ENCODE peak calls at places on chromosomes 13 and 19, in four cellular contexts. R, Y, X and J are unnamed samples.

GRCh38 chr19:43789029-43789428 is 8.3 kb upstream of the KCNN4 start:
- DNase-seq in Y (peak), R (peak), X (no peak), J (no peak)

GRCh38 chr13:45373116-45373606 is 32.2 kb upstream of the TPT1 start:
- DNase-seq in R (no peak), Y (no peak), X (no peak), J (no peak)

GRCh38 chr13:44574466-44574855 is 1.7 kb downstream of the TSC22D1 start:
- DNase-seq in R (peak), X (no peak), Y (no peak), J (no peak)

GRCh38 chr19:47729468-47729798 is 15.9 kb upstream of the NOP53 start:
- DNase-seq in R (peak), X (no peak), Y (peak), J (peak)

GRCh38 chr13:100588350-100589177 is at the start of gene GGACT:
- DNase-seq in Y (peak), R (peak), X (peak), J (peak)

GRCh38 chr13:76512676-76513277 is 373.4 kb downstream of the KCTD12 start:
- DNase-seq in Y (peak), X (no peak), R (peak), J (peak)

GRCh38 chr19:5826531-5827341 is 12.8 kb downstream of the FUT6 start:
- DNase-seq in Y (peak), X (no peak), R (peak), J (peak)

GRCh38 chr13:98275711-98276171 is 98.7 kb upstream of the RNF113B start:
- DNase-seq in R (no peak), X (no peak), Y (peak), J (no peak)

GRCh38 chr13:113357529-113357928 is 6.4 kb downstream of the GRTP1 start:
- DNase-seq in Y (peak), X (no peak), R (peak), J (no peak)

GRCh38 chr13:109394311-109394988 is 391.9 kb downstream of the IRS2 start:
- DNase-seq in Y (peak), X (no peak), R (no peak), J (no peak)

GRCh38 chr19:38564981-38565685 is 52.6 kb downstream of the MAP4K1 start:
- DNase-seq in R (no peak), X (no peak), Y (no peak), J (no peak)

GRCh38 chr19:45137179-45137761 is 23.5 kb downstream of the NKPD1 start:
- DNase-seq in Y (no peak), R (no peak), X (no peak), J (no peak)

GRCh38 chr13:25732146-25732865 is 319.5 kb downstream of the SHISA2 start:
- DNase-seq in R (peak), X (no peak), Y (peak), J (no peak)

GRCh38 chr19:41795031-41795461 is 1.3 kb upstream of the CEACAM3 start:
- DNase-seq in Y (peak), X (no peak), R (peak), J (no peak)

GRCh38 chr13:45040626-45041025 is 51.3 kb downstream of the GPALPP1 start:
- DNase-seq in R (peak), Y (peak), X (no peak), J (peak)

GRCh38 chr13:100533588-100534041 is 55.0 kb downstream of the GGACT start:
- DNase-seq in R (no peak), Y (no peak), X (no peak), J (no peak)

GRCh38 chr19:40232949-40233810 is 6.7 kb upstream of the CCNP start:
- DNase-seq in R (no peak), X (no peak), Y (no peak), J (no peak)

GRCh38 chr13:30125422-30126073 is 181.8 kb downstream of the KATNAL1 start:
- DNase-seq in X (no peak), Y (peak), R (peak), J (peak)

GRCh38 chr19:2540646-2541454 is 64.9 kb downstream of the GADD45B start:
- DNase-seq in X (no peak), Y (peak), R (peak), J (peak)

GRCh38 chr13:45492538-45492937 is 27.8 kb downstream of the COG3 start:
- DNase-seq in Y (peak), R (peak), X (no peak), J (no peak)

GRCh38 chr13:99178636-99179035 is 22.0 kb upstream of the UBAC2 start:
- DNase-seq in Y (no peak), X (no peak), R (no peak), J (no peak)

GRCh38 chr13:36431204-36432105 is 840 bp upstream of the CCNA1 start:
- DNase-seq in Y (no peak), R (no peak), X (no peak), J (peak)

GRCh38 chr13:29883941-29884518 is 33.6 kb upstream of the UBL3 start:
- DNase-seq in X (no peak), Y (peak), R (no peak), J (no peak)

GRCh38 chr19:38055655-38056521 is 148.9 kb downstream of the SIPA1L3 start:
- DNase-seq in Y (no peak), R (no peak), X (no peak), J (no peak)

GRCh38 chr19:33048806-33049676 is 15.6 kb downstream of the RHPN2 start:
- DNase-seq in Y (no peak), X (no peak), R (peak), J (peak)

GRCh38 chr19:20662421-20663105 is 1.2 kb upstream of the ZNF626 start:
- DNase-seq in Y (no peak), R (no peak), X (no peak), J (no peak)

GRCh38 chr13:112447761-112448603 is 71.8 kb downstream of the SPACA7 start:
- DNase-seq in Y (no peak), R (no peak), X (no peak), J (no peak)

GRCh38 chr13:23447927-23448326 is 14.4 kb upstream of the SACS start:
- DNase-seq in X (no peak), Y (peak), R (peak), J (no peak)

GRCh38 chr13:36261011-36261410 is 36.6 kb downstream of the CCDC169 start:
- DNase-seq in R (no peak), X (no peak), Y (no peak), J (no peak)

GRCh38 chr13:20360041-20360491 is 127.9 kb upstream of the GJB6 start:
- DNase-seq in X (no peak), R (peak), Y (peak), J (no peak)

GRCh38 chr13:32309812-32310706 is 5.1 kb downstream of the ZAR1L start:
- DNase-seq in R (peak), X (no peak), Y (peak), J (peak)

GRCh38 chr19:35138305-35138799 is 272 bp upstream of the FXYD1 start:
- DNase-seq in R (no peak), X (no peak), Y (no peak), J (no peak)

GRCh38 chr13:44870456-44870929 is 118.8 kb downstream of the NUFIP1 start:
- DNase-seq in R (no peak), X (no peak), Y (no peak), J (no peak)

GRCh38 chr19:4064073-4064550 is 2.6 kb downstream of the ZBTB7A start:
- DNase-seq in Y (peak), X (no peak), R (no peak), J (no peak)

GRCh38 chr19:17448190-17448967 is at the start of gene TMEM221:
- DNase-seq in R (no peak), Y (peak), X (peak), J (no peak)